ENCODE peak calls at places on chromosome 11, in nine cellular contexts. One of them, this sample, is unnamed.

GRCh38 chr11:12411806-12412727 is 34.7 kb downstream of the PARVA start:
- DNase-seq in breast epithelium: peak
- DNase-seq in H54: peak
- DNase-seq in body of pancreas: peak
- DNase-seq in right lobe of liver: no peak
- DNase-seq in ovary: peak
- DNase-seq in thyroid gland: peak
- DNase-seq in heart left ventricle: peak
- DNase-seq in Peyer's patch: peak
- DNase-seq in this sample: peak

GRCh38 chr11:46674463-46675287 is 25.7 kb downstream of the ARHGAP1 start:
- DNase-seq in H54: no peak
- DNase-seq in right lobe of liver: no peak
- DNase-seq in ovary: no peak
- DNase-seq in Peyer's patch: no peak
- DNase-seq in body of pancreas: no peak
- DNase-seq in breast epithelium: no peak
- DNase-seq in thyroid gland: peak
- DNase-seq in heart left ventricle: no peak
- DNase-seq in this sample: no peak

GRCh38 chr11:81497202-81497804 is 1236.4 kb downstream of the FAM181B start:
- DNase-seq in Peyer's patch: no peak
- DNase-seq in right lobe of liver: no peak
- DNase-seq in H54: peak
- DNase-seq in thyroid gland: peak
- DNase-seq in breast epithelium: no peak
- DNase-seq in ovary: no peak
- DNase-seq in heart left ventricle: no peak
- DNase-seq in body of pancreas: peak
- DNase-seq in this sample: peak

GRCh38 chr11:115352805-115353483 is 151.3 kb downstream of the CADM1 start:
- DNase-seq in heart left ventricle: no peak
- DNase-seq in breast epithelium: no peak
- DNase-seq in right lobe of liver: no peak
- DNase-seq in ovary: no peak
- DNase-seq in body of pancreas: no peak
- DNase-seq in H54: no peak
- DNase-seq in thyroid gland: no peak
- DNase-seq in Peyer's patch: no peak
- DNase-seq in this sample: no peak

GRCh38 chr11:95924414-95924760 is 480 bp upstream of the MTMR2 start:
- DNase-seq in breast epithelium: no peak
- DNase-seq in H54: no peak
- DNase-seq in ovary: no peak
- DNase-seq in Peyer's patch: no peak
- DNase-seq in thyroid gland: no peak
- DNase-seq in body of pancreas: no peak
- DNase-seq in right lobe of liver: no peak
- DNase-seq in heart left ventricle: no peak
- DNase-seq in this sample: no peak

GRCh38 chr11:9943346-9944110 is 279.7 kb downstream of the SWAP70 start:
- DNase-seq in H54: no peak
- DNase-seq in body of pancreas: no peak
- DNase-seq in ovary: no peak
- DNase-seq in breast epithelium: no peak
- DNase-seq in thyroid gland: no peak
- DNase-seq in right lobe of liver: no peak
- DNase-seq in Peyer's patch: no peak
- DNase-seq in heart left ventricle: no peak
- DNase-seq in this sample: no peak

GRCh38 chr11:107844041-107844440 is 14.5 kb downstream of the SLC35F2 start:
- DNase-seq in Peyer's patch: no peak
- DNase-seq in body of pancreas: no peak
- DNase-seq in right lobe of liver: no peak
- DNase-seq in thyroid gland: no peak
- DNase-seq in H54: no peak
- DNase-seq in ovary: no peak
- DNase-seq in heart left ventricle: no peak
- DNase-seq in breast epithelium: no peak
- DNase-seq in this sample: no peak

GRCh38 chr11:69425444-69425843 is 56.0 kb upstream of the LINC01488 start:
- DNase-seq in body of pancreas: no peak
- DNase-seq in breast epithelium: no peak
- DNase-seq in heart left ventricle: no peak
- DNase-seq in Peyer's patch: no peak
- DNase-seq in thyroid gland: no peak
- DNase-seq in ovary: no peak
- DNase-seq in right lobe of liver: no peak
- DNase-seq in H54: no peak
- DNase-seq in this sample: no peak

GRCh38 chr11:36400768-36401455 is 104.8 kb downstream of the PRR5L start:
- DNase-seq in heart left ventricle: no peak
- DNase-seq in ovary: no peak
- DNase-seq in body of pancreas: no peak
- DNase-seq in breast epithelium: no peak
- DNase-seq in Peyer's patch: no peak
- DNase-seq in thyroid gland: no peak
- DNase-seq in right lobe of liver: peak
- DNase-seq in H54: no peak
- DNase-seq in this sample: no peak

GRCh38 chr11:68694404-68695297 is 10.3 kb downstream of the GAL start:
- DNase-seq in Peyer's patch: no peak
- DNase-seq in thyroid gland: no peak
- DNase-seq in heart left ventricle: no peak
- DNase-seq in H54: no peak
- DNase-seq in ovary: no peak
- DNase-seq in right lobe of liver: peak
- DNase-seq in breast epithelium: no peak
- DNase-seq in body of pancreas: no peak
- DNase-seq in this sample: no peak

GRCh38 chr11:128488471-128488870 is 98.9 kb downstream of the ETS1 start:
- DNase-seq in thyroid gland: no peak
- DNase-seq in H54: peak
- DNase-seq in Peyer's patch: no peak
- DNase-seq in body of pancreas: no peak
- DNase-seq in ovary: no peak
- DNase-seq in right lobe of liver: no peak
- DNase-seq in heart left ventricle: no peak
- DNase-seq in breast epithelium: no peak
- DNase-seq in this sample: no peak

GRCh38 chr11:112961751-112962747 is 829 bp downstream of the NCAM1 start:
- DNase-seq in breast epithelium: no peak
- DNase-seq in thyroid gland: peak
- DNase-seq in H54: no peak
- DNase-seq in ovary: peak
- DNase-seq in body of pancreas: peak
- DNase-seq in Peyer's patch: peak
- DNase-seq in heart left ventricle: peak
- DNase-seq in right lobe of liver: no peak
- DNase-seq in this sample: no peak

GRCh38 chr11:70532066-70532440 is 133.7 kb downstream of the CTTN start:
- DNase-seq in heart left ventricle: no peak
- DNase-seq in ovary: no peak
- DNase-seq in H54: no peak
- DNase-seq in thyroid gland: no peak
- DNase-seq in breast epithelium: no peak
- DNase-seq in right lobe of liver: no peak
- DNase-seq in body of pancreas: no peak
- DNase-seq in Peyer's patch: peak
- DNase-seq in this sample: no peak

GRCh38 chr11:68542617-68543016 is 82.1 kb downstream of the PPP6R3 start:
- DNase-seq in H54: peak
- DNase-seq in heart left ventricle: no peak
- DNase-seq in right lobe of liver: no peak
- DNase-seq in body of pancreas: no peak
- DNase-seq in thyroid gland: no peak
- DNase-seq in ovary: peak
- DNase-seq in breast epithelium: no peak
- DNase-seq in Peyer's patch: no peak
- DNase-seq in this sample: no peak

GRCh38 chr11:10603721-10604297 is 35.3 kb upstream of the LYVE1 start:
- DNase-seq in thyroid gland: no peak
- DNase-seq in ovary: no peak
- DNase-seq in right lobe of liver: no peak
- DNase-seq in heart left ventricle: no peak
- DNase-seq in breast epithelium: no peak
- DNase-seq in Peyer's patch: no peak
- DNase-seq in H54: no peak
- DNase-seq in body of pancreas: no peak
- DNase-seq in this sample: no peak

DNA sequence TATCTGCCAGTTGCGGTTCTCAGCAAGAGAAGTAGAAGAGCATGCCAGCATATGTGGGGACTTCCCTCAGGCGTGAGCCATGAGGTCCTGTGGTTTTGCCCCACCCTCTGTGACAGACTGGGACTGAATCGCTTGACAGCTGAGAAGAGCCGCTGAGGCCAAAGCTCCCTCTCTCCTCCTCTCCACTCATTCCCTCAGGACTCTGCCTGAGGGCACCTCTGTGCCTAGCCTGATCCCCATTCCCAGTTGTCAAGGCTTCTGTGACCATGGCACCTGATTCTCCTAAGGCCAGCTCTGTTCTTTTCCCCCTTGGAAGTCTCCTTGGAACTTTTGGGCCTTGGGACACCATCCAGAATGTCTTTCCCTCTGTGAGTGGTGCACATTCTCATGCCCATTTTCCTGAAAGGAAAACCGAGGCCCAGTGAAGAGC is 27.0 kb downstream of the ART5 start:
- DNase-seq in right lobe of liver: no peak
- DNase-seq in Peyer's patch: no peak
- DNase-seq in breast epithelium: no peak
- DNase-seq in heart left ventricle: no peak
- DNase-seq in ovary: no peak
- DNase-seq in thyroid gland: peak
- DNase-seq in H54: peak
- DNase-seq in body of pancreas: no peak
- DNase-seq in this sample: peak
- TF ChIP-seq POLR2A in right lobe of liver: no peak
- TF ChIP-seq POLR2A in Peyer's patch: no peak
- TF ChIP-seq POLR2A in breast epithelium: no peak
- TF ChIP-seq POLR2A in heart left ventricle: no peak
- TF ChIP-seq POLR2A in ovary: no peak
- TF ChIP-seq POLR2A in thyroid gland: no peak
- TF ChIP-seq POLR2A in H54: no peak
- TF ChIP-seq POLR2A in body of pancreas: no peak
- TF ChIP-seq POLR2A in this sample: no peak

GRCh38 chr11:61854206-61854875 is 26.2 kb downstream of the FADS2 start:
- DNase-seq in H54: no peak
- DNase-seq in heart left ventricle: no peak
- DNase-seq in thyroid gland: no peak
- DNase-seq in right lobe of liver: no peak
- DNase-seq in Peyer's patch: no peak
- DNase-seq in body of pancreas: no peak
- DNase-seq in breast epithelium: no peak
- DNase-seq in ovary: no peak
- DNase-seq in this sample: no peak
- TF ChIP-seq POLR2A in H54: no peak
- TF ChIP-seq POLR2A in heart left ventricle: no peak
- TF ChIP-seq POLR2A in thyroid gland: no peak
- TF ChIP-seq POLR2A in right lobe of liver: no peak
- TF ChIP-seq POLR2A in Peyer's patch: no peak
- TF ChIP-seq POLR2A in body of pancreas: no peak
- TF ChIP-seq POLR2A in breast epithelium: no peak
- TF ChIP-seq POLR2A in ovary: no peak
- TF ChIP-seq POLR2A in this sample: peak

GRCh38 chr11:47979378-47980092 is 824 bp upstream of the PTPRJ start:
- DNase-seq in Peyer's patch: peak
- DNase-seq in body of pancreas: no peak
- DNase-seq in right lobe of liver: no peak
- DNase-seq in heart left ventricle: no peak
- DNase-seq in ovary: no peak
- DNase-seq in H54: no peak
- DNase-seq in thyroid gland: peak
- DNase-seq in breast epithelium: no peak
- DNase-seq in this sample: peak

GRCh38 chr11:47980907-47981621 is 705 bp downstream of the PTPRJ start:
- DNase-seq in Peyer's patch: peak
- DNase-seq in right lobe of liver: peak
- DNase-seq in breast epithelium: no peak
- DNase-seq in ovary: peak
- DNase-seq in thyroid gland: peak
- DNase-seq in heart left ventricle: peak
- DNase-seq in body of pancreas: peak
- DNase-seq in H54: no peak
- DNase-seq in this sample: peak

GRCh38 chr11:47981667-47982404 is 1.5 kb downstream of the PTPRJ start:
- DNase-seq in body of pancreas: no peak
- DNase-seq in Peyer's patch: no peak
- DNase-seq in heart left ventricle: no peak
- DNase-seq in right lobe of liver: peak
- DNase-seq in thyroid gland: no peak
- DNase-seq in breast epithelium: no peak
- DNase-seq in H54: peak
- DNase-seq in ovary: no peak
- DNase-seq in this sample: no peak

GRCh38 chr11:47977651-47978050 is 2.7 kb upstream of the PTPRJ start:
- DNase-seq in right lobe of liver: peak
- DNase-seq in breast epithelium: no peak
- DNase-seq in body of pancreas: no peak
- DNase-seq in heart left ventricle: no peak
- DNase-seq in Peyer's patch: no peak
- DNase-seq in thyroid gland: no peak
- DNase-seq in ovary: no peak
- DNase-seq in H54: no peak
- DNase-seq in this sample: no peak

GRCh38 chr11:47980093-47980906 is at the start of gene PTPRJ:
- DNase-seq in right lobe of liver: peak
- DNase-seq in Peyer's patch: peak
- DNase-seq in body of pancreas: peak
- DNase-seq in thyroid gland: peak
- DNase-seq in H54: peak
- DNase-seq in breast epithelium: peak
- DNase-seq in ovary: peak
- DNase-seq in heart left ventricle: peak
- DNase-seq in this sample: peak
- TF ChIP-seq POLR2A in right lobe of liver: peak
- TF ChIP-seq POLR2A in Peyer's patch: no peak
- TF ChIP-seq POLR2A in body of pancreas: peak
- TF ChIP-seq POLR2A in thyroid gland: peak
- TF ChIP-seq POLR2A in H54: peak
- TF ChIP-seq POLR2A in breast epithelium: no peak
- TF ChIP-seq POLR2A in ovary: no peak
- TF ChIP-seq POLR2A in heart left ventricle: no peak
- TF ChIP-seq POLR2A in this sample: no peak

DNA sequence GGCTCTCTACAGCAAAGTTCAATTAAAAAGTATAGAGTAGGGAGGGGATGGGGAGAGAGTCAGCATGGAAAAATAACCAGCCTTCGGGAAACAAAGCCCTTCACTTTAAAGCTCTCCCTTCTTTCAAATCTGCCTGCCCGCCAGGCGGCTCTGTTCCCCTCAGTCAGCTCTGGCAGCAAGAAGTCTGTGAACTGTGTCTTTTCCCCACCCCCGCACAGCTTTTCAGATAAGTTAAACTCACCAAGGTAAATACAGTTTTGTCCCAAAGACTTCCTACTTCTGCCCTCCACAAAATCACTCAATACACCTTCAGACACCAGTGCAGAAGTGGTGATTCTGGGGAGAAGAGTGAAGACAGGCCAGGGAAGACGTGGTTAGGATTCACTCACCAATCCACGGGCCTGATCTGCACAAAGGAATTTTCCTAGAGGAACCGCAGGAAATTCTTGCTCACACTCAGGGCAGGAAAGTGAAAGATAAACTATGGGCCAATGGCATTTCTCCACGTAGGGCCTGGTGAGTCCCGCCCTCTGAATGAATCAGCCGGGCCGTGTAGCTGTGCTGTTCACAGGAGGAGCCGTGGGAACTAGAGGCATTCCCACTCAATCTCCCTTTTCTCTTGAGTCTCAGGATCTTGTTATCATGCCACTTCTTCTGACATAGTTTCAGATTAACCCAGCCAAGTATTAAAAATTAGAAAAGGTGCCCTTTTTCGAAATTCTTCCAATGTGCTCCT is at the start of gene TRIM5:
- DNase-seq in ovary: peak
- DNase-seq in body of pancreas: peak
- DNase-seq in H54: peak
- DNase-seq in Peyer's patch: peak
- DNase-seq in heart left ventricle: peak
- DNase-seq in right lobe of liver: peak
- DNase-seq in thyroid gland: peak
- DNase-seq in breast epithelium: peak
- DNase-seq in this sample: peak
- TF ChIP-seq POLR2A in ovary: peak
- TF ChIP-seq POLR2A in body of pancreas: peak
- TF ChIP-seq POLR2A in H54: peak
- TF ChIP-seq POLR2A in Peyer's patch: peak
- TF ChIP-seq POLR2A in heart left ventricle: no peak
- TF ChIP-seq POLR2A in right lobe of liver: peak
- TF ChIP-seq POLR2A in thyroid gland: no peak
- TF ChIP-seq POLR2A in breast epithelium: no peak
- TF ChIP-seq POLR2A in this sample: peak